ENCODE peak calls at places on chromosomes 12 and 14, in nine cellular contexts. Q, L, F, P, N, J, K, C and S are unnamed samples.
A peak's percentile ranks its signal among the peaks of the same experiment; 100 is the strongest.

GRCh38 chr12:123363743-123364531 is 710 bp downstream of the SBNO1 start:
- DNase-seq in P (peak; percentile 43), N (no peak), L (peak; percentile 88), C (peak; percentile 21), J (peak; percentile 4), K (peak; percentile 43), F (no peak), Q (peak; percentile 5), S (peak; percentile 46)

GRCh38 chr14:103071544-103072251 is 12.3 kb upstream of the LBHD2 start:
- DNase-seq in L (peak; percentile 85), Q (no peak), F (no peak), P (peak; percentile 22), K (no peak), J (no peak), C (no peak), N (no peak), S (no peak)

GRCh38 chr12:121252712-121253345 is 42.9 kb downstream of the P2RX4 start:
- DNase-seq in J (no peak), P (no peak), Q (no peak), K (no peak), N (no peak), L (peak; percentile 45), F (peak; percentile 13), C (no peak), S (no peak)

GRCh38 chr12:29238822-29239291 is 89.8 kb downstream of the FAR2 start:
- DNase-seq in F (peak; percentile 75), J (no peak), N (no peak), Q (no peak), K (no peak), C (no peak), P (no peak), L (no peak), S (no peak)

GRCh38 chr14:100440207-100440631 is 117.1 kb downstream of the SLC25A47 start:
- DNase-seq in N (peak; percentile 61), F (peak; percentile 68), J (peak; percentile 30), K (peak; percentile 45), Q (peak; percentile 27), C (peak; percentile 30), L (peak; percentile 88), P (peak; percentile 73), S (no peak)

GRCh38 chr12:25894759-25895158 is 63.7 kb upstream of the RASSF8 start:
- DNase-seq in K (no peak), L (no peak), F (no peak), N (no peak), Q (no peak), C (no peak), J (no peak), P (no peak), S (no peak)

GRCh38 chr12:99271071-99271470 is 376.5 kb upstream of the GARIN6 start:
- DNase-seq in J (no peak), K (no peak), N (peak; percentile 18), C (no peak), P (no peak), L (no peak), Q (no peak), F (no peak), S (no peak)

GRCh38 chr12:119715268-119715620 is 47.3 kb downstream of the PRKAB1 start:
- DNase-seq in F (no peak), N (peak; percentile 63), K (no peak), L (no peak), C (no peak), P (no peak), Q (no peak), J (no peak), S (no peak)

GRCh38 chr14:71411766-71412165 is 504.5 kb downstream of the PCNX1 start:
- DNase-seq in P (no peak), F (no peak), C (no peak), J (no peak), K (no peak), N (no peak), Q (no peak), L (no peak), S (no peak)

GRCh38 chr14:71410578-71411279 is 503.5 kb downstream of the PCNX1 start:
- DNase-seq in J (no peak), Q (no peak), F (no peak), P (no peak), L (no peak), K (no peak), N (no peak), C (no peak), S (no peak)

GRCh38 chr14:71408362-71409035 is 501.2 kb downstream of the PCNX1 start:
- DNase-seq in F (no peak), L (no peak), C (no peak), P (no peak), J (no peak), Q (no peak), N (no peak), K (no peak), S (no peak)

GRCh38 chr14:71414631-71415403 is 507.6 kb downstream of the PCNX1 start:
- DNase-seq in F (peak; percentile 78), L (no peak), C (no peak), P (no peak), Q (no peak), N (peak; percentile 31), K (no peak), J (no peak), S (no peak)

DNA sequence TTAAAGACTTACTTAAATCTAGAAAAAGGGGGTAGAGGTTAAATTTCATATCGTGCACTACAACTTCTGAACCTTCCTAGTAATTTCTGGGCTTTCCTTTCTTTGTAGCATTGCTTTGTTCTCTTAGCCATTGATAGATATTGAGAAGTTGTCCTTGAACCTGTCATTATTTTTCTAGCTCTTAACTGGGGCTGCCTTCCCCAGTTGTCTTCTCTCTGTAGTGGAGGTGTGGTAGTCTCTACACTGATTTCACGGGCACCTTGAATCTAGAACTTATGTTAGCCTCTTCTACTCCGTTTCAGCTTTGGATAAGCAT is 504.0 kb downstream of the PCNX1 start:
- DNase-seq in N (no peak), Q (no peak), F (no peak), J (no peak), K (no peak), L (no peak), P (no peak), C (no peak), S (no peak)
- TF ChIP-seq CTCF in N (no peak), Q (no peak), F (no peak), J (no peak), K (no peak), L (no peak), P (no peak), C (no peak), S (no peak)

GRCh38 chr14:43900173-43900655 is 606.9 kb downstream of the FSCB start:
- DNase-seq in K (no peak), L (no peak), C (no peak), F (no peak), P (no peak), Q (no peak), N (no peak), J (no peak), S (no peak)

GRCh38 chr14:43896044-43896443 is 611.0 kb downstream of the FSCB start:
- DNase-seq in L (no peak), N (no peak), K (no peak), P (no peak), Q (no peak), C (no peak), J (no peak), F (no peak), S (no peak)

GRCh38 chr14:43898709-43899108 is 608.4 kb downstream of the FSCB start:
- DNase-seq in N (no peak), Q (no peak), K (no peak), F (no peak), J (no peak), L (no peak), C (no peak), P (no peak), S (no peak)

DNA sequence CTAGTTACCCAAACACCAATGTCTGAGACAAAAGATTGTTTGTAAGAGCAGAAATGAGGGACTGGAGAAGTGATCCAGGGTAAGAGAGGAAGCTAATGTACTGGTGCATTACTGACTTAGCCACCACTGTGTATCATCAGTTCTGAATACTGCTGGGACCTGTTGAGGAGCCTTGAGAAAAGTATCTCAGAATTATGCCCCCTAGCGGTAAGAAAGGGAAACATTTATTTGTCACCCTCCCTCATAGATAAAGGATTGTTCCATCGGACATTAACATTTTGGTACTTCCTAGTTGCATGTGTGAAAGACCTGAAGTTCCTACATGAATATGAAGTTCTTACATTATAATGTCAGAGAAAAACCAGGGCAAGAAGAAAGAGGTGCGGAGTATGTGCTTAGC is 612.5 kb downstream of the FSCB start:
- DNase-seq in L (no peak), N (no peak), P (no peak), Q (no peak), F (peak; percentile 1), K (peak; percentile 1), C (no peak), J (no peak), S (no peak)
- TF ChIP-seq CTCF in L (no peak), N (peak; percentile 45), P (peak; percentile 51), Q (peak; percentile 68), F (peak; percentile 36), K (no peak), C (peak; percentile 50), J (no peak), S (no peak)

GRCh38 chr14:74551431-74551830 is 57.9 kb downstream of the ISCA2 start:
- DNase-seq in J (no peak), K (no peak), L (no peak), N (no peak), Q (no peak), C (no peak), P (no peak), F (no peak), S (no peak)

GRCh38 chr14:74551001-74551400 is 57.4 kb downstream of the ISCA2 start:
- DNase-seq in N (no peak), J (no peak), F (no peak), C (no peak), P (no peak), Q (no peak), L (no peak), K (no peak), S (no peak)

GRCh38 chr14:74548881-74549280 is 55.3 kb downstream of the ISCA2 start:
- DNase-seq in N (no peak), C (no peak), L (no peak), K (no peak), F (peak; percentile 71), P (peak; percentile 92), J (no peak), Q (no peak), S (no peak)

GRCh38 chr14:74550071-74550470 is 56.5 kb downstream of the ISCA2 start:
- DNase-seq in K (no peak), C (no peak), L (no peak), Q (no peak), F (no peak), N (no peak), P (peak; percentile 18), J (no peak), S (no peak)

GRCh38 chr14:74549588-74549987 is 56.0 kb downstream of the ISCA2 start:
- DNase-seq in C (no peak), J (no peak), L (no peak), P (peak; percentile 34), Q (no peak), N (no peak), K (no peak), F (peak; percentile 22), S (no peak)
- TF ChIP-seq CTCF in C (peak; percentile 20), J (no peak), L (no peak), P (no peak), Q (no peak), N (peak; percentile 66), K (no peak), F (peak; percentile 40), S (no peak)

DNA sequence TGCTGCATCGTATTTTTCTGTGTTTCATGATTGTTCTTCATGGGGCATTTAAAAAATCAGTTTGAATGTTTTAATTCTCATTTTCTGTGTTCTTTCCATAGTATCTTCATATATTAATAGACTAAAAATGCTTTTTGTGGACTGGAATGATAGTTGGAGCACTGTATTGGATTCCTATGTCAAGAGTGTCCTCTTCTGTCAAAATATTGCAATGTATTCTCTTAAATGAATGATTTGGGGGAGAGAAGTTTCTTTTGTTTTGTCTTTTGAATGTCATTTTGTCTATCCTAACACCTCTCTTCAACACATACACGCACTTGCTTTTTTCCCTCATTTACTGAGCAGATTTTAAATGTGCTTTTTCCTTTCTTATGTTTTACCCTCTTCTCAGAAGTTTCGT is 4.7 kb upstream of the EIF2S3B start:
- DNase-seq in F (peak; percentile 20), P (no peak), N (no peak), K (peak; percentile 8), L (no peak), Q (no peak), C (no peak), J (no peak), S (no peak)
- TF ChIP-seq CTCF in F (peak; percentile 25), P (no peak), N (peak; percentile 73), K (peak; percentile 9), L (no peak), Q (no peak), C (no peak), J (no peak), S (no peak)